ENCODE peak calls at places on chromosomes 7 and 10, in five cellular contexts. K, E, W, J and T are unnamed samples.
A peak's percentile ranks its signal among the peaks of the same experiment; 100 is the strongest.

GRCh38 chr10:109894516-109894915 is 28.8 kb downstream of the XPNPEP1 start:
- DNase-seq in J (peak; percentile 78), W (no peak), E (peak; percentile 86), K (no peak), T (peak; percentile 72)

GRCh38 chr10:58701398-58702135 is 188.9 kb downstream of the BICC1 start:
- DNase-seq in W (no peak), J (no peak), K (no peak), E (no peak), T (peak; percentile 92)

GRCh38 chr10:100909506-100910260 is 3.1 kb upstream of the SLF2 start:
- DNase-seq in E (no peak), J (no peak), K (no peak), W (no peak), T (peak; percentile 32)

GRCh38 chr10:28778524-28778923 is 101.2 kb downstream of the BAMBI start:
- DNase-seq in W (no peak), E (no peak), K (no peak), J (no peak), T (no peak)

GRCh38 chr7:25765110-25765509 is 386.9 kb upstream of the NFE2L3 start:
- DNase-seq in E (no peak), K (no peak), W (no peak), J (no peak), T (no peak)

GRCh38 chr10:45442670-45443069 is 68.7 kb downstream of the ALOX5 start:
- DNase-seq in W (peak; percentile 62), K (no peak), J (no peak), E (no peak), T (no peak)

GRCh38 chr10:132247943-132248342 is 59.8 kb downstream of the STK32C start:
- DNase-seq in W (no peak), J (no peak), E (no peak), K (no peak), T (no peak)

GRCh38 chr10:116110736-116111135 is 162.3 kb downstream of the GFRA1 start:
- DNase-seq in W (no peak), E (no peak), K (no peak), J (no peak), T (no peak)

GRCh38 chr7:147298611-147299043 is 1182.0 kb downstream of the CNTNAP2 start:
- DNase-seq in W (no peak), J (no peak), E (no peak), K (no peak), T (no peak)

GRCh38 chr7:135281363-135281949 is 47.8 kb downstream of the STRA8 start:
- DNase-seq in E (peak; percentile 69), J (peak; percentile 84), K (peak; percentile 68), W (peak; percentile 94), T (peak; percentile 92)
- H3K4me3 ChIP-seq in E (no peak overlapping the region), J (no peak overlapping the region), K (no peak overlapping the region), W (no peak overlapping the region), T (no peak overlapping the region)

GRCh38 chr7:38909870-38910269 is 879 bp upstream of the VPS41 start:
- DNase-seq in K (no peak), W (no peak), E (no peak), J (no peak), T (no peak)
- TF ChIP-seq CTCF in K (no peak), W (peak; percentile 50), E (no peak), J (no peak), T (peak; percentile 3)

DNA sequence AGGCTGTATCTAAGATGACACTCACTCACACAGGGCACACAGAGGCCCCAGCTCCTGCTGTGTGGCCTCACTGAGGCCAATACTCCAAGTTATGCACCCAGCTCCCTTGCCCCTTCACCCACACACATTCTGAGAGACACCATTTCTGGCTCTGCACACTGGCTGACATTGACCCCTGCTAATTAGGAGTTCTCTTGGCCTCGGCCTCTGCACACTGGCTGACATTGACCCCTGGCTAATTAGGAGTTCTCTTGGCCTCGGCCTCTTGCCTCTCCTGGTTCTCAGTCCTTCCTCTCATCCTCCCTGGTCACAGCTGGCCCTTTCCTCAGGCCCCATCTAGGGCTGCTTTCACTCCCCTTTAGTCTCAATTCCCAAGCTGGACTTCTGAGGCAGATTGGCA is 97.3 kb downstream of the GRID1 start:
- DNase-seq in J (peak; percentile 23), E (no peak), K (no peak), W (no peak), T (no peak)
- H3K4me3 ChIP-seq in J (no peak overlapping the region), E (no peak overlapping the region), K (no peak overlapping the region), W (no peak overlapping the region), T (no peak overlapping the region)

GRCh38 chr7:1136841-1137516 is 23.0 kb downstream of the ZFAND2A start:
- DNase-seq in J (no peak), K (peak; percentile 39), W (peak; percentile 59), E (no peak), T (no peak)
- TF ChIP-seq CTCF in J (no peak), K (no peak), W (no peak), E (no peak), T (no peak)

GRCh38 chr7:95608344-95609173 is 12.2 kb upstream of the PDK4 start:
- DNase-seq in K (peak; percentile 83), W (peak; percentile 74), J (peak; percentile 95), E (peak; percentile 93), T (peak; percentile 98)
- H3K4me3 ChIP-seq in K (peak overlapping the region; percentile 53), W (no peak overlapping the region), J (peak overlapping the region; percentile 15), E (peak overlapping the region; percentile 40), T (no peak overlapping the region)

DNA sequence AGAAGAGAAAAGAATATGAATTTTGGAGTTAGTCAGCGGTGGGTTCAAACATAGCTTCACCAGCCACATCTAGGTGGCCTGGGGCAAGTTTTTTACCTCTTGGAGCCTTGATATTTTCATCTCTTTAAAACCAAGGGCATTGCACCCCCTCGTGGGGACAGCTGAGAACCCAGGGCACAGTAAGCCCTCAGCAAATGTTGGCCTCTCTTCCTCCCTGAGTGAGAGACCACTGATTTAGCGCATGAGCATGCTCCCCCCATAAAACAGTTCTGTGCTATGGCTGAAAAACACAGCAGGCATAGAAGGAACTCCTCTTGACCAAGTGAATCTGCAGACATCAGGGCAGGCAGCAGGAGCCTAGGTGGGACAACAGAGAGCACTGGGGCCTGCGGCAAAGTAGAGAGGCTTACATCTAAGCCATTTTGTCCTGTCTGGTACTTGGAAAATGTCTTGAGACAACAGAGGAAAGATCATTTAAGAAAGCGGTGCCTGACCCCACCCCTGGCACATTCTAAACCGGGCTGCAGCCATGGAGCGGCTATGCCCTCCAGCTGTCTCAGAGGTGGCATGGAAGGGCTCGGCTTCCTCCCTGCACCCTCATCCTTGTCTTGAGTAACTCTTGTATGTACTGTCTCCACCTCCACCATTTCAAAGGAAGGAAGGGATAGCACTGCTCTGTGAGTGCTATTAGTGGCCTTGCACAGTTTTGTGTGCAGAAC is 94.7 kb downstream of the ARHGAP22 start:
- DNase-seq in E (no peak), K (no peak), W (peak; percentile 43), J (peak; percentile 36), T (no peak)
- TF ChIP-seq CTCF in E (peak; percentile 22), K (no peak), W (peak; percentile 39), J (peak; percentile 36), T (no peak)